ENCODE peak calls at places on chromosomes 11 and 22, in four cellular contexts. L is activated CD8-positive, alpha-beta memory T cell treated with anti-CD3 and anti-CD28 coated beads for 1 hour; R is omental fat pad; D is posterior vena cava. N is an unnamed sample.

GRCh38 chr11:120608760-120609211 is 97.2 kb downstream of the GRIK4 start:
- DNase-seq in L (no peak), R (no peak), D (no peak), N (no peak)

GRCh38 chr11:17379383-17380180 is 8.9 kb downstream of the KCNJ11 start:
- DNase-seq in L (no peak), R (no peak), D (peak; percentile 64), N (no peak)

GRCh38 chr22:24996420-24996952 is 44.0 kb downstream of the KIAA1671 start:
- DNase-seq in L (no peak), R (no peak), D (no peak), N (no peak)

GRCh38 chr11:85955531-85955930 is 100.3 kb downstream of the CCDC83 start:
- DNase-seq in L (no peak), R (no peak), D (no peak), N (no peak)

GRCh38 chr11:114116800-114117199 is 57.3 kb downstream of the ZBTB16 start:
- DNase-seq in L (no peak), R (no peak), D (no peak), N (no peak)

GRCh38 chr11:2531987-2532703 is 87.3 kb downstream of the KCNQ1 start:
- DNase-seq in L (no peak), R (no peak), D (peak; percentile 81), N (no peak)

GRCh38 chr11:18471995-18472394 is 16.3 kb downstream of the LDHAL6A start:
- DNase-seq in L (no peak), R (no peak), D (no peak), N (no peak)

GRCh38 chr11:115653926-115654325 is 149.7 kb upstream of the CADM1 start:
- DNase-seq in L (no peak), R (no peak), D (no peak), N (no peak)

GRCh38 chr11:72308226-72309073 is 64.5 kb upstream of the PHOX2A start:
- DNase-seq in L (no peak), R (peak; percentile 50), D (no peak), N (no peak)

GRCh38 chr11:12885717-12886226 is 123.3 kb upstream of the RASSF10 start:
- DNase-seq in L (no peak), R (no peak), D (no peak), N (no peak)

GRCh38 chr11:117855452-117855851 is 21.0 kb downstream of the FXYD6 start:
- DNase-seq in L (no peak), R (no peak), D (peak; percentile 32), N (no peak)

GRCh38 chr11:72222907-72223614 is 1.5 kb upstream of the INPPL1 start:
- DNase-seq in L (peak; percentile 80), R (peak; percentile 74), D (peak; percentile 97), N (peak; percentile 68)

GRCh38 chr11:19539861-19540260 is 172.8 kb upstream of the NAV2 start:
- DNase-seq in L (no peak), R (no peak), D (no peak), N (no peak)

GRCh38 chr11:82398300-82398815 is 335.3 kb downstream of the FAM181B start:
- DNase-seq in L (no peak), R (no peak), D (no peak), N (no peak)

GRCh38 chr11:125083312-125084056 is 20.4 kb downstream of the SLC37A2 start:
- DNase-seq in L (no peak), R (no peak), D (no peak), N (no peak)

GRCh38 chr11:130203766-130204702 is 44.5 kb downstream of the ST14 start:
- DNase-seq in L (no peak), R (no peak), D (peak; percentile 46), N (no peak)

GRCh38 chr11:340539-341512 is 20.2 kb upstream of the IFITM3 start:
- DNase-seq in L (no peak), R (no peak), D (no peak), N (no peak)

GRCh38 chr11:134406264-134407185 is 5.5 kb downstream of the B3GAT1 start:
- DNase-seq in L (no peak), R (no peak), D (peak; percentile 36), N (no peak)

GRCh38 chr11:31240340-31240904 is 129.1 kb downstream of the DCDC1 start:
- DNase-seq in L (no peak), R (no peak), D (no peak), N (peak; percentile 15)

GRCh38 chr22:23075525-23076216 is 5.4 kb downstream of the GNAZ start:
- DNase-seq in L (no peak), R (no peak), D (no peak), N (peak; percentile 94)

GRCh38 chr11:36441610-36442208 is 68.4 kb downstream of the TRAF6 start:
- DNase-seq in L (no peak), R (no peak), D (no peak), N (no peak)

GRCh38 chr11:126172596-126173038 is 38.8 kb downstream of the RPUSD4 start:
- DNase-seq in L (no peak), R (no peak), D (no peak), N (no peak)

GRCh38 chr11:1763336-1763795 is 361 bp downstream of the CTSD start:
- DNase-seq in L (no peak), R (no peak), D (no peak), N (no peak)

GRCh38 chr11:103871923-103872551 is 164.4 kb upstream of the DDI1 start:
- DNase-seq in L (no peak), R (no peak), D (no peak), N (no peak)

GRCh38 chr11:64540426-64540825 is 50.6 kb upstream of the SLC22A12 start:
- DNase-seq in L (no peak), R (no peak), D (no peak), N (no peak)

GRCh38 chr11:20688761-20689160 is 19.4 kb downstream of the NELL1 start:
- DNase-seq in L (no peak), R (no peak), D (no peak), N (no peak)

GRCh38 chr11:118304227-118304808 is at the start of gene CD3E:
- DNase-seq in L (peak; percentile 45), R (no peak), D (no peak), N (no peak)

GRCh38 chr11:44031549-44031948 is 16.2 kb upstream of the ACCSL start:
- DNase-seq in L (no peak), R (no peak), D (no peak), N (no peak)